ENCODE peak calls at places on chromosome 4, in four cellular contexts. S, M, C and Y are unnamed samples.

GRCh38 chr4:184448828-184449227 is 25.5 kb downstream of the IRF2 start:
- DNase-seq in S (no peak), M (no peak), C (peak; percentile 70), Y (no peak)

GRCh38 chr4:170391066-170391754 is 301.5 kb upstream of the AADAT start:
- DNase-seq in S (no peak), M (peak; percentile 56), C (peak; percentile 65), Y (no peak)

GRCh38 chr4:123449362-123449761 is 52.8 kb downstream of the SPRY1 start:
- DNase-seq in S (no peak), M (no peak), C (peak; percentile 34), Y (no peak)

GRCh38 chr4:47486306-47486705 is 1.2 kb downstream of the ATP10D start:
- DNase-seq in S (no peak), M (peak; percentile 47), C (no peak), Y (no peak)

GRCh38 chr4:163331629-163332360 is 601 bp downstream of the NPY1R start:
- DNase-seq in S (peak; percentile 57), M (peak; percentile 27), C (no peak), Y (no peak)

GRCh38 chr4:95129708-95130343 is 372.1 kb downstream of the BMPR1B start:
- DNase-seq in S (no peak), M (peak; percentile 99), C (peak; percentile 99), Y (no peak)

GRCh38 chr4:182174979-182175378 is 68.2 kb upstream of the TENM3 start:
- DNase-seq in S (no peak), M (no peak), C (no peak), Y (no peak)

GRCh38 chr4:44150091-44150576 is 298.5 kb downstream of the KCTD8 start:
- DNase-seq in S (no peak), M (peak; percentile 7), C (peak; percentile 66), Y (no peak)

GRCh38 chr4:73068496-73069337 is 799 bp downstream of the COX18 start:
- DNase-seq in S (peak; percentile 23), M (peak; percentile 52), C (peak; percentile 32), Y (peak; percentile 52)

GRCh38 chr4:120874792-120875774 is 47.4 kb downstream of the PRDM5 start:
- DNase-seq in S (no peak), M (peak; percentile 44), C (no peak), Y (no peak)

GRCh38 chr4:153750197-153750817 is 9.5 kb downstream of the RNF175 start:
- DNase-seq in S (peak; percentile 86), M (peak; percentile 95), C (peak; percentile 58), Y (peak; percentile 54)

GRCh38 chr4:184906480-184907097 is 80.8 kb upstream of the ACSL1 start:
- DNase-seq in S (no peak), M (no peak), C (no peak), Y (no peak)

GRCh38 chr4:147862043-147862692 is 130.3 kb downstream of the ARHGAP10 start:
- DNase-seq in S (no peak), M (no peak), C (no peak), Y (no peak)

GRCh38 chr4:85942107-85942506 is 417.7 kb downstream of the MAPK10 start:
- DNase-seq in S (no peak), M (no peak), C (no peak), Y (no peak)

GRCh38 chr4:160848901-160849735 is 1314.7 kb downstream of the FSTL5 start:
- DNase-seq in S (peak; percentile 58), M (no peak), C (no peak), Y (no peak)

GRCh38 chr4:86977621-86978184 is 42.9 kb downstream of the AFF1 start:
- DNase-seq in S (no peak), M (peak; percentile 50), C (peak; percentile 76), Y (no peak)

GRCh38 chr4:57426779-57427395 is 316.7 kb upstream of the IGFBP7 start:
- DNase-seq in S (peak; percentile 80), M (peak; percentile 87), C (peak; percentile 66), Y (no peak)

GRCh38 chr4:90127706-90128345 is 632 bp downstream of the CCSER1 start:
- DNase-seq in S (peak; percentile 60), M (peak; percentile 23), C (no peak), Y (no peak)

GRCh38 chr4:88187766-88188165 is 29.3 kb upstream of the ABCG2 start:
- DNase-seq in S (no peak), M (no peak), C (peak; percentile 66), Y (no peak)

GRCh38 chr4:14069871-14070270 is 442.3 kb upstream of the BOD1L1 start:
- DNase-seq in S (no peak), M (no peak), C (no peak), Y (no peak)

GRCh38 chr4:90027565-90027964 is 99.6 kb upstream of the CCSER1 start:
- DNase-seq in S (no peak), M (no peak), C (no peak), Y (no peak)

GRCh38 chr4:62118558-62118957 is 918.4 kb downstream of the ADGRL3 start:
- DNase-seq in S (no peak), M (peak; percentile 34), C (no peak), Y (no peak)

GRCh38 chr4:62117879-62118278 is 917.8 kb downstream of the ADGRL3 start:
- DNase-seq in S (no peak), M (peak; percentile 34), C (no peak), Y (no peak)

GRCh38 chr4:62119195-62119594 is 919.1 kb downstream of the ADGRL3 start:
- DNase-seq in S (no peak), M (peak; percentile 57), C (no peak), Y (no peak)
- H3K4me3 ChIP-seq in S (no peak overlapping the region), M (no peak overlapping the region), C (no peak overlapping the region), Y (no peak overlapping the region)

DNA sequence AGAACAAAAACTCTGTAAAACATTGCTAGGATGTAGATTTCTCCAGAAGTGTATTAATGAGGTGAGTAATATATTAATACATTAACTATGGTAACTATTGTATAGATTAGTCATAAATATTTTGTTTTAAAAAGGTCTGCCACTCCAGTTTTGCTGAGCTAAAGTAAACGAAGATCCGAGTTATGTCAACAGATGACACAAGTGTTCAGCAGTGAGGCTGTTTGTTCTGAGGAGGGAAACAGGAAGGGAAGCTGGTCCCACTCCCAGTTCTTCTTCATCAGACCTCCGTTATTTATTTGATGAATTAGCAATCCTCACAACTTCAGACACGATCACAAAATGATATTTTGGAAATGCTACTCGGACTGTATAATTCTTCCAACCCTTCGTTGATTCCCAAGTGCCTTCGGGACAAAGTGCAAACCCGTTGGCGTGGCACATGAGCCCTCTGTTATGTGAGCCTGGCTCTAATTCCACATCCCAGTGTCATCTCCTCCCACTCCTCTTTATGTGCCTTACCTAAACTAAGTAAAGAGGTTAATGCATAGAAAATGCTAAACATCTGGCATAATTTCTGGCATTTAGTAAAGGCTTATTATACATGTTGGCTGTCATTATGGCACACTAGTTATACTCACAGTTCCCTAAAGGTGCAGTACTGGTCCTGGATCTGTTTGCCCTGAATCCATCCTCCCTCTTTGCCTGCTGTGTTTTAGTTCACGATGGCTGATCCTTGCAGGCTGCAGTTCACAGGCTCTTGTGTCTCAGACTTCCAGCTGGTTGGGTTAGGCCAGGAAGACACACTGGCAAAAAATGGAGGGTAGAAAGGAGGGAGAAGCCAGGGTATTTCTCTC is 190.6 kb upstream of the LNX1 start:
- DNase-seq in S (no peak), M (no peak), C (peak; percentile 90), Y (no peak)
- H3K4me1 ChIP-seq in S (no peaks in the 10 kb centered on the region), M (peaks cover 21% of the 10 kb centered on the region), C (peaks cover 42% of the 10 kb centered on the region), Y (no peaks in the 10 kb centered on the region)

DNA sequence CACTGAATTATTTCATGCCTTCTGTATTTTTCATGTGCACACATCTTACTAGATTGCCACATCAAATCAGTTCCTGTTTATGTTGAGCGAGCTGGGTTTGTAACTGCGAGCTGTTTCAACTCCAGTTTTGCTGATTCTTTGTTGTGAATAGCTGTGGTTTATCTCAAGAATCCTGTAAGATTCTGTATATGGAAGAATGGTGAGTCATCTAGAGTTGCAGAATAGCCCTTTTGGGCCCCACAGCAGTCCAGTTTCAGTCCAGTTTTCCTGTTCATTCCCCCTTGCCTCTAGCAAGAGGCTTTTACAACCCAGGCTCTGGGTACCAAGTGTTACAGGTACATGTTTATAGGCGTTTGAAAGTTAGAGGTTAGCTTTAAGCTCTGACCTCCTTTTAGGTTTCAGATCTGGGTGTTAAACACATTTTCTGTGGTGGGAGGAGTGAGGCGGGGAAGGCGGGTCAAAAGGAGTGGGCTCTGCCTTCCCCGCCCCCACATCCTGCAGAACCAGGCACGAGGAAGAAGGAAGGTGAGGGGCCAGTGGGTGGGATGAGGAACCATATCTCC is 32.7 kb downstream of the TBC1D14 start:
- DNase-seq in S (no peak), M (peak; percentile 97), C (peak; percentile 98), Y (peak; percentile 58)
- H3K4me3 ChIP-seq in S (no peak overlapping the region), M (peak overlapping the region; percentile 61), C (peak overlapping the region; percentile 17), Y (peak overlapping the region; percentile 52)

DNA sequence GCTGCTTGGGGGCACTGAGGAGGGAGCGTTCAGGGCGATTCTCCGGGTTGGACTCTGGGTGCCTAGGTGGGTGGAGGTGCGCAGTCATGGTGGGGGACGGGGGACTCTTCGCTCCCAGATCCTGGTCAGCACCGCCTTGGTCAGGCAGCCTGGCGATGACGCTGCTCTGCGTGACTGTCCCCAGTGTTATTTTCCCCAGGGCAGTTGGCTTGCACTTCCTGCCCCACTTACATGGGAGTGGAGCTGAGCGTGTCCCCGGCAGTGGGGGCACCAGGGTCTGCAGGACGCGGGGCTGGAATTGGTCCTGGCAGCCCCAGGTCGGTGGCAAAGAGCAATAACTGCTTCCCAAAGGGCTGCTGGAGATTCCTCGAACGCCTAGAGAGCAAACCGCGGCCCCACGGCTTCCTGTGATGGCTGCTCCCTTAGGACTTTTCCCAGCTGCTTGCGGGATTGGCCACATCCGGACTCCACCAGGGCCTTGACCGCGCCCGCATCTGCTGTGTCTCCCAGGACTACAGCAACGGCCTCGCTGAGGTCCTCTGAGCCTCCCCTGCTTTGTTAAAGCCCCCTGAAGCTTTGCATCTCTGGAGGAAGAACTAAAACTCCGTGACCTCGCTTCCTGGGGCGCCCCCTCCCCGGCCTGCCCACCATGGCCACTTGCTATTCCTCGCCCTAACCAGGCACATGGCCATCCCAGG is 35.3 kb upstream of the GPR78 start:
- DNase-seq in S (no peak), M (no peak), C (no peak), Y (no peak)
- H3K4me1 ChIP-seq in S (no peaks in the 10 kb centered on the region), M (no peaks in the 10 kb centered on the region), C (peaks cover 2% of the 10 kb centered on the region), Y (no peaks in the 10 kb centered on the region)

GRCh38 chr4:15677507-15677988 is 4.1 kb upstream of the FAM200B start:
- DNase-seq in S (no peak), M (peak; percentile 24), C (peak; percentile 48), Y (no peak)
- H3K4me3 ChIP-seq in S (no peak overlapping the region), M (no peak overlapping the region), C (no peak overlapping the region), Y (no peak overlapping the region)

GRCh38 chr4:101037249-101037648 is 310.1 kb downstream of the PPP3CA start:
- DNase-seq in S (no peak), M (no peak), C (no peak), Y (no peak)
- H3K4me1 ChIP-seq in S (no peaks in the 10 kb centered on the region), M (no peaks in the 10 kb centered on the region), C (no peaks in the 10 kb centered on the region), Y (peaks cover 20% of the 10 kb centered on the region)